ENCODE peak calls at places on chromosomes 13 and 19, in eight cellular contexts. D is breast epithelium, Z is heart left ventricle, X is aorta, B is colonic mucosa, F is uterus, C is IMR-90, K is cardiac muscle cell. Y is an unnamed sample.

GRCh38 chr19:30236006-30236405 is 136.2 kb upstream of the ZNF536 start:
- DNase-seq in D (no peak), C (no peak), B (no peak), X (no peak), Z (no peak), K (no peak), F (no peak), Y (no peak)

GRCh38 chr13:38635030-38635429 is 51.8 kb upstream of the FREM2 start:
- DNase-seq in B (no peak), K (no peak), C (no peak), D (no peak), F (no peak), X (no peak), Z (no peak), Y (peak; percentile 7)

GRCh38 chr13:37198629-37199028 is 93.2 kb upstream of the CSNK1A1L start:
- DNase-seq in Z (no peak), X (no peak), C (no peak), K (no peak), D (no peak), B (no peak), F (no peak), Y (no peak)

GRCh38 chr19:39397360-39398296 is 6.5 kb downstream of the MED29 start:
- DNase-seq in D (peak; percentile 82), B (peak; percentile 97), K (peak; percentile 91), F (peak; percentile 90), X (peak; percentile 97), C (peak; percentile 76), Z (peak; percentile 92), Y (peak; percentile 94)

GRCh38 chr13:100826441-100826840 is 151.8 kb upstream of the TMTC4 start:
- DNase-seq in D (no peak), Z (no peak), B (no peak), K (no peak), C (no peak), F (no peak), X (no peak), Y (no peak)

GRCh38 chr13:25990801-25991200 is 61.0 kb downstream of the SHISA2 start:
- DNase-seq in X (no peak), F (no peak), C (no peak), B (no peak), K (peak; percentile 30), D (no peak), Z (no peak), Y (no peak)

GRCh38 chr19:4077800-4078683 is 11.3 kb upstream of the ZBTB7A start:
- DNase-seq in D (peak; percentile 42), Z (peak; percentile 89), X (peak; percentile 87), K (peak; percentile 60), B (peak; percentile 81), C (no peak), F (peak; percentile 72), Y (peak; percentile 56)

GRCh38 chr13:57925250-57925649 is 293.7 kb downstream of the PCDH17 start:
- DNase-seq in C (no peak), K (no peak), Z (no peak), B (no peak), D (no peak), F (no peak), X (no peak), Y (no peak)

GRCh38 chr13:21034602-21035190 is 26.7 kb downstream of the LATS2 start:
- DNase-seq in C (no peak), D (no peak), X (no peak), B (no peak), F (no peak), K (peak; percentile 66), Z (peak; percentile 52), Y (no peak)

GRCh38 chr13:23752111-23753001 is 136.8 kb downstream of the MIPEP start:
- DNase-seq in D (no peak), Z (no peak), K (no peak), C (peak; percentile 56), F (no peak), B (no peak), X (no peak), Y (no peak)

GRCh38 chr19:4897146-4897545 is 5.5 kb downstream of the ARRDC5 start:
- DNase-seq in B (no peak), D (no peak), C (no peak), X (no peak), F (no peak), K (no peak), Z (no peak), Y (peak; percentile 25)

GRCh38 chr19:41708481-41708880 is at the start of gene CEACAM5:
- DNase-seq in D (no peak), Z (no peak), X (peak; percentile 33), F (no peak), B (peak; percentile 95), K (no peak), C (no peak), Y (no peak)

GRCh38 chr19:4556574-4557185 is 2.8 kb downstream of the SEMA6B start:
- DNase-seq in K (peak; percentile 28), B (peak; percentile 57), C (no peak), X (no peak), Z (no peak), D (no peak), F (no peak), Y (peak; percentile 69)

GRCh38 chr19:682678-683320 is 6.6 kb downstream of the FSTL3 start:
- DNase-seq in B (no peak), K (no peak), X (no peak), C (no peak), F (no peak), Z (no peak), D (no peak), Y (no peak)

GRCh38 chr19:4124638-4125037 is 716 bp upstream of the MAP2K2 start:
- DNase-seq in Z (no peak), D (no peak), X (no peak), C (no peak), B (no peak), K (no peak), F (no peak), Y (no peak)

GRCh38 chr19:32969549-32969948 is 2.2 kb downstream of the CEP89 start:
- DNase-seq in C (no peak), D (no peak), X (no peak), F (no peak), Z (no peak), K (no peak), B (no peak), Y (no peak)

GRCh38 chr19:51687791-51688664 is 5.1 kb upstream of the SPACA6 start:
- DNase-seq in X (peak; percentile 88), K (peak; percentile 71), C (peak; percentile 44), D (peak; percentile 53), Z (peak; percentile 83), B (peak; percentile 45), F (peak; percentile 68), Y (peak; percentile 78)

GRCh38 chr13:44109986-44110640 is 230.4 kb downstream of the LACC1 start:
- DNase-seq in X (no peak), K (no peak), Z (no peak), D (no peak), F (no peak), C (no peak), B (peak; percentile 44), Y (no peak)

GRCh38 chr13:95628488-95628887 is 16.0 kb downstream of the DZIP1 start:
- DNase-seq in C (no peak), X (no peak), B (no peak), D (no peak), Z (no peak), K (no peak), F (no peak), Y (no peak)

GRCh38 chr19:54523403-54523802 is 20.8 kb downstream of the LAIR2 start:
- DNase-seq in C (peak; percentile 39), D (no peak), B (no peak), K (peak; percentile 2), Z (no peak), X (no peak), F (no peak), Y (no peak)

GRCh38 chr19:2040647-2041435 is 10.2 kb downstream of the MKNK2 start:
- DNase-seq in X (no peak), F (peak; percentile 21), B (no peak), K (no peak), C (no peak), D (no peak), Z (peak; percentile 48), Y (no peak)

GRCh38 chr19:5932593-5933262 is 18.7 kb downstream of the CAPS start:
- DNase-seq in F (no peak), Z (no peak), K (no peak), B (no peak), C (no peak), X (no peak), D (no peak), Y (no peak)
- H3K36me3 ChIP-seq in F (no peaks in the 10 kb centered on the region), Z (peaks cover 88% of the 10 kb centered on the region), K (peaks cover 43% of the 10 kb centered on the region), B (no peaks in the 10 kb centered on the region), C (peaks cover 57% of the 10 kb centered on the region), X (no peaks in the 10 kb centered on the region), D (peaks cover 11% of the 10 kb centered on the region), Y (peaks cover 36% of the 10 kb centered on the region)

GRCh38 chr13:42821437-42821836 is 40.1 kb downstream of the FAM216B start:
- DNase-seq in D (no peak), K (peak; percentile 73), X (no peak), B (no peak), Z (no peak), F (no peak), C (peak; percentile 93), Y (no peak)
- H3K27ac ChIP-seq in D (no peak overlapping the region), K (no peak overlapping the region), X (no peak overlapping the region), B (no peak overlapping the region), Z (no peak overlapping the region), F (no peak overlapping the region), C (peak overlapping the region; percentile 28), Y (no peak overlapping the region)

GRCh38 chr19:28485300-28485699 is 727.7 kb downstream of the UQCRFS1 start:
- DNase-seq in X (no peak), K (no peak), C (no peak), F (no peak), Z (peak; percentile 38), D (no peak), B (peak; percentile 88), Y (no peak)

GRCh38 chr19:28481674-28482073 is 731.3 kb downstream of the UQCRFS1 start:
- DNase-seq in Z (no peak), B (no peak), X (no peak), C (no peak), F (no peak), D (no peak), K (no peak), Y (no peak)

GRCh38 chr19:28482221-28482620 is 730.7 kb downstream of the UQCRFS1 start:
- DNase-seq in B (peak; percentile 26), C (no peak), Z (no peak), X (no peak), D (no peak), K (no peak), F (no peak), Y (no peak)

GRCh38 chr19:28486934-28487333 is 726.0 kb downstream of the UQCRFS1 start:
- DNase-seq in F (no peak), C (no peak), K (no peak), Z (no peak), D (no peak), B (no peak), X (no peak), Y (no peak)

GRCh38 chr19:28483197-28483596 is 729.8 kb downstream of the UQCRFS1 start:
- DNase-seq in K (no peak), C (no peak), Z (no peak), B (no peak), D (no peak), F (no peak), X (no peak), Y (no peak)
- H3K4me1 ChIP-seq in K (no peaks in the 10 kb centered on the region), C (no peaks in the 10 kb centered on the region), Z (no peaks in the 10 kb centered on the region), B (no peaks in the 10 kb centered on the region), D (no peaks in the 10 kb centered on the region), F (no peaks in the 10 kb centered on the region), X (no peaks in the 10 kb centered on the region), Y (no peaks in the 10 kb centered on the region)

DNA sequence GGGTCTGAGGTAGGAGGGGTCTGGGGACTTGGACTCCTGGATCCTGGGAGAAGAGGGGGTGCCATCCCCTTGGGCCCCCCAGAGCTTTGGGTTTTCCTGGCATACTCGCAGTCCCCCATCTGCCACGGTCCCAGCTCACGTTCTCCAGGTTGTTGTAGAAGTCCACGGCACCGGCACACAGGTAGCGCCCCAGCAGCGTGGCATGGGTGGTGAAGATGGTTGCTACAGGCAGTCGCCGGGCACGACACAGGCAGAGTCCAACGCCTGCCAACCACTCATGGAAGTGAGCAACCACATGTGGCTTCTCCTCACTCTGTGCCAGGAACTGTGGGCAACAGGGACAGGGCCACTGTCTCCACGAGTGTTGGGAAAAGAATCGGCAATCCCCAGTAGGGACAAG is 7.4 kb downstream of the GYS1 start:
- DNase-seq in X (no peak), Z (no peak), D (no peak), K (no peak), B (no peak), C (no peak), F (no peak), Y (no peak)
- H3K36me3 ChIP-seq in X (no peaks in the 10 kb centered on the region), Z (peaks cover 86% of the 10 kb centered on the region), D (no peaks in the 10 kb centered on the region), K (peaks cover 53% of the 10 kb centered on the region), B (no peaks in the 10 kb centered on the region), C (peaks cover 62% of the 10 kb centered on the region), F (no peaks in the 10 kb centered on the region), Y (peaks cover 47% of the 10 kb centered on the region)